ENCODE peak calls at places on chromosomes 6 and 20, in five cellular contexts. K is spleen, J is GM12865, T is neural crest cell, I is B cell. N is an unnamed sample.

GRCh38 chr6:31135710-31136109 is 3.2 kb downstream of the PSORS1C2 start:
- DNase-seq in K (no peak), I (no peak), T (no peak), J (peak; percentile 49), N (no peak)

GRCh38 chr6:34243901-34244884 is 4.6 kb downstream of the SMIM29 start:
- DNase-seq in J (no peak), T (no peak), I (peak; percentile 35), K (peak; percentile 81), N (no peak)

GRCh38 chr6:44035621-44036020 is 91.6 kb downstream of the MRPL14 start:
- DNase-seq in I (no peak), T (no peak), J (no peak), K (no peak), N (no peak)

GRCh38 chr6:38482466-38482865 is 157.3 kb downstream of the BTBD9 start:
- DNase-seq in J (no peak), I (no peak), K (no peak), T (no peak), N (no peak)

GRCh38 chr20:59832406-59833156 is 100.9 kb downstream of the SYCP2 start:
- DNase-seq in K (peak; percentile 46), T (no peak), J (no peak), I (no peak), N (peak; percentile 6)

GRCh38 chr20:1324598-1325172 is 4.3 kb downstream of the SDCBP2 start:
- DNase-seq in K (peak; percentile 69), T (no peak), J (no peak), I (no peak), N (no peak)

GRCh38 chr6:35237466-35237865 is 22.1 kb upstream of the ZNF76 start:
- DNase-seq in K (peak; percentile 25), I (no peak), J (no peak), T (no peak), N (no peak)

GRCh38 chr20:53004267-53004813 is 32.2 kb downstream of the TSHZ2 start:
- DNase-seq in K (no peak), T (no peak), J (no peak), I (no peak), N (no peak)

GRCh38 chr6:92122746-92123145 is 1296.6 kb downstream of the EPHA7 start:
- DNase-seq in T (no peak), K (no peak), I (no peak), J (no peak), N (no peak)

GRCh38 chr6:3419624-3420272 is 37.1 kb downstream of the SLC22A23 start:
- DNase-seq in J (no peak), I (no peak), T (no peak), K (no peak), N (no peak)

GRCh38 chr20:37358366-37359150 is 12.6 kb downstream of the SRC start:
- DNase-seq in T (no peak), K (peak; percentile 70), I (no peak), J (no peak), N (no peak)

GRCh38 chr6:93059911-93060310 is 359.4 kb downstream of the EPHA7 start:
- DNase-seq in J (no peak), I (no peak), T (no peak), K (no peak), N (no peak)

GRCh38 chr6:54932622-54933021 is 86.1 kb downstream of the FAM83B start:
- DNase-seq in K (no peak), J (no peak), I (no peak), T (no peak), N (no peak)

GRCh38 chr6:81326856-81327561 is 425.5 kb downstream of the TENT5A start:
- DNase-seq in K (no peak), J (peak; percentile 1), I (no peak), T (no peak), N (no peak)

GRCh38 chr6:89596484-89596883 is 42.1 kb downstream of the LYRM2 start:
- DNase-seq in K (no peak), J (no peak), I (no peak), T (no peak), N (no peak)

GRCh38 chr6:15905488-15906392 is 223.1 kb upstream of the MYLIP start:
- DNase-seq in T (no peak), J (peak; percentile 51), I (peak; percentile 24), K (no peak), N (peak; percentile 40)

GRCh38 chr6:89081129-89081422 is 525 bp downstream of the PNRC1 start:
- DNase-seq in K (no peak), T (no peak), I (no peak), J (no peak), N (no peak)

GRCh38 chr6:70707893-70708292 is 40.2 kb downstream of the SMAP1 start:
- DNase-seq in K (no peak), I (no peak), T (no peak), J (no peak), N (no peak)

GRCh38 chr6:14144678-14145113 is 27.1 kb downstream of the CD83 start:
- DNase-seq in I (peak; percentile 84), J (peak; percentile 84), K (peak; percentile 91), T (peak; percentile 84), N (peak; percentile 87)
- TF ChIP-seq CTCF in I (peak; percentile 91), J (peak; percentile 96), K (peak; percentile 97), T (peak; percentile 88), N (peak; percentile 92)

DNA sequence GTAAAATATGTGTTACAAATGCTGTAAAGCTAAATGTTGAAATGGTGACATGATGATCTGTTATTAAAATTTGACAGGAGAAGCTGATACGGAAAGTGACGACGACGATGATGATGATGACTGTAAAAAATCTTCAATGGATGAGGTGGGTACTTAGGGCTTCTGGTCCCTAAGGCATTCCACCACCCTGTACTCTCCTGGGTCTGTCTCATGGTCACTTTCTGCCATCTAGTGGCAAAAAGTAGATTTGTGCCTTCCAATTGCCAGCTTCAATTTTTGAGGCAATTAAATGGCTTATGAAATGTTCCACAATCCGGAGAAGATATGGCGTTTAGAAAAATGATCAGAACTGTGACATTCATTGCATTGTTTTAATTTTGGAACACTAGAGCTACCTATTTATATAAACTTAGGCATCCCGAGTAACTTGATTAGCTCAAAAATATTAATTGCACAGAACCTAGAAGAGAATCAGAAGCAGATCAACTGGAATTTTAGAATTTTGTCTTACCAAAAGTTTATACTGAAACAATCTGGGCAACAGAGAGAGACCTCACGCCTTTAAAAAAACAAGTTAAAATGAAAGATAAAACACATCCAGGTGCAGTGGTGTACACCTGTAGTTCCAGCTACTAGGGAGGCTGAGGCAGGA is 346.5 kb upstream of the PLCB4 start:
- DNase-seq in T (peak; percentile 46), K (no peak), I (peak; percentile 61), J (peak; percentile 72), N (peak; percentile 31)
- TF ChIP-seq CTCF in T (peak; percentile 89), K (peak; percentile 82), I (peak; percentile 77), J (peak; percentile 74), N (peak; percentile 73)

DNA sequence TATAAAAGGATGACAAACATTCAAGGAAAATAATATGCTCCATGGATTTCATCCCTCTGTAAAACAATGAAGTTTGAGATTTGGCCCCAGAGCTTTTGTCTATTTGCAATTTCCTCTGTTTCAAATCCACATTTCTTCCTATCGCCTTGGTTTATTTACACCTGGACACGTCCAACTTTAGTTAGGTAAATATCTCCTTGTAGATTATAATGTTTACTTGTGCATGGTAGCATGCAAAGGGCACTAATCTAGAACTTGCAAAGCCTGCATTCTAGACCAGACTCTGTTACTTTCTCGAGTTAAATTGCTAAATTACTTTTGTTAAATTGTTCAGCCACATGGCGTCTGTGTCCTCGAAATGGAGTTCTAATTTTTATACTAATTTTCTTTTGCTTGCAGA is 871.2 kb upstream of the CITED2 start:
- DNase-seq in K (no peak), T (no peak), I (no peak), J (no peak), N (no peak)
- TF ChIP-seq CTCF in K (no peak), T (no peak), I (no peak), J (no peak), N (no peak)

DNA sequence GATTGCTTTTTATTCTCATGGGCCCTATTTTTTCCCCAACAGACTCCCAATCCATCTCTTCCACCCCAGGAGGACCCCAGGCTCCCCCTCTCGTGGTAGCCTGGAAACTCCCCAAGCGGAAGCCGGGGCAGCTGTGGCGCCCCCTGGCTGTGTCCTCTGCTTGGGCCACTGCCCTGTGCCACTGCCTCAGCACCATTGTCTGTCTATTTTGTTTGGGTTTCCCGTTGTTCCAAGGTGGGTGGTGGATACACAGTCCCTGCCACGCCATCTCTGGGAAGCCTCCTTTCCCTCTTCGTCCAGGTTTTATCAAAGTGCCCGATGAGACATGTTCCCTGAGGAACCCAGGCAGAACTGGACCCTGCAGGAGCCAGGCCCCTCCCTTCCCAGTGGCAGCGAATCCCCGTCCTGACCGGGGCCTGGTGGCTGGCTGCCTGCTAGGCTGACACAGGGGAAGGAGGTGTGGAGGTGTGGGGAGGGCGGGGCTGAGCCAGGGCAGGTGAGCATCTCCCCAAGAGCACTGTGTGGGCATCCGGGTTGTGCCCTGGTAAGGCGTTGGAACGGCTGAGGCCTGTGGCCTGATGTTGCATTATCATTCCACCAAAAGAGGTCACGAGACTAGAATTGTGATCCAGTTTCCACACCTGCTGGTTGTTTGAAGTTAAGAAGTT is 228.2 kb downstream of the CDH4 start:
- DNase-seq in J (no peak), K (no peak), I (no peak), T (no peak), N (no peak)
- TF ChIP-seq CTCF in J (no peak), K (no peak), I (no peak), T (no peak), N (no peak)

GRCh38 chr20:42549496-42549895 is 640.2 kb downstream of the PTPRT start:
- DNase-seq in J (no peak), T (no peak), I (no peak), K (no peak), N (no peak)

DNA sequence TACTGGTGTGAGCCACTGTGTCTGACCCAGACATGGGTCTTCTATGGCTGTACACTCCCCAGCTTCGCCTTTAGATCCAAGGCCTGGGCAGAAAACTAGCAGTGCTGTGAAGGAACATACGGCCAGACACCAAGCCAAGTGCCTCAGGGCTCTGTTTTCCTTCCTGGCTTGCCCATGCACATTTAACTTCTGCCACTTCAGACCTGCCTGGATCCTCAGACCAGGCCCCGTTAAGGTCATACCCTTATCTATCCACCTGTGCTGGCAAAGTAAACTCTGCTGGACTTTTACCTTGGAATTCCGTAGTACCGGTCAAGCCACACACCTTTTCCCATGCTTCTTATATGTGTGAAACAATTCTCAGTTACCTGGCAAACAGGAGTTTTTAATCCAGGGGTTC is 644.8 kb downstream of the PTPRT start:
- DNase-seq in I (no peak), K (no peak), J (no peak), T (no peak), N (no peak)
- TF ChIP-seq CTCF in I (no peak), K (no peak), J (no peak), T (no peak), N (no peak)

GRCh38 chr6:26568601-26569432 is 27.9 kb upstream of the ABT1 start:
- DNase-seq in K (peak; percentile 97), I (peak; percentile 96), J (peak; percentile 97), T (peak; percentile 98), N (peak; percentile 82)
- TF ChIP-seq CTCF in K (peak; percentile 11), I (no peak), J (peak; percentile 40), T (peak; percentile 46), N (peak; percentile 38)

GRCh38 chr6:13383280-13384163 is 55.2 kb upstream of the TBC1D7 start:
- DNase-seq in T (no peak), K (no peak), I (peak; percentile 76), J (peak; percentile 89), N (peak; percentile 67)
- TF ChIP-seq CTCF in T (no peak), K (peak; percentile 40), I (peak; percentile 53), J (peak; percentile 29), N (peak; percentile 25)

DNA sequence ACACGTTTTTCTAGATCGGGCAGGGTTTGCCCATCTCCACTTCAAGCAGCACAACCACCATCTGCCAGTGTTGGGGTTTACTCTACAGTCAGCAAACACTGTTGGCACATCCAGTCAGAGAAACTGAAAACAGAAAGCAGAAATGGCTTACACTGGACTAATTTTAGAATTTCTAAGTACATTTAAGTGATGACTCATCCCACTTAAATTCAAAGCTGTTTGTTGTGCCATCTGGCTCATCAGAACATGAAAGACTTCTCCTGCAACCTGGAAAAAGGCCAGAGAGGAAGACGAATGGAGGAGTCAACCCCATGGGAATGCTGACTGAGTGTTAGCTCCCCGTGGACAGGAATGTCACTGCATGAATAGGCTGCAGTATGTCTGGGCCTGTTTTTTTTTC is 21.8 kb downstream of the FAM209B start:
- DNase-seq in I (no peak), J (peak; percentile 80), T (no peak), K (no peak), N (peak; percentile 56)
- TF ChIP-seq CTCF in I (no peak), J (no peak), T (no peak), K (no peak), N (no peak)